ENCODE peak calls at places on chromosomes 6 and 20, in six cellular contexts. E, H, G, N, O and M are unnamed samples.

GRCh38 chr6:7257521-7258230 is 55.3 kb downstream of the SSR1 start:
- DNase-seq in E (no peak), H (no peak), G (no peak), N (no peak), O (no peak), M (no peak)

GRCh38 chr6:113824411-113824810 is 32.7 kb upstream of the MARCKS start:
- DNase-seq in E (no peak), H (no peak), G (no peak), N (no peak), O (no peak), M (no peak)

GRCh38 chr6:54586251-54586650 is 260.3 kb upstream of the FAM83B start:
- DNase-seq in E (no peak), H (no peak), G (no peak), N (no peak), O (no peak), M (no peak)

GRCh38 chr6:144756469-144756868 is 471.3 kb downstream of the UTRN start:
- DNase-seq in E (no peak), H (no peak), G (no peak), N (no peak), O (no peak), M (no peak)

GRCh38 chr20:46784450-46785127 is 75.1 kb downstream of the SLC2A10 start:
- DNase-seq in E (no peak), H (no peak), G (no peak), N (no peak), O (no peak), M (peak; percentile 18)

GRCh38 chr6:113630738-113631535 is 226.2 kb upstream of the MARCKS start:
- DNase-seq in E (peak; percentile 52), H (no peak), G (no peak), N (no peak), O (no peak), M (peak; percentile 22)

GRCh38 chr6:135722182-135722581 is 129.3 kb upstream of the PDE7B start:
- DNase-seq in E (no peak), H (no peak), G (no peak), N (no peak), O (no peak), M (peak; percentile 16)

GRCh38 chr6:136408205-136408604 is 118.6 kb upstream of the BCLAF1 start:
- DNase-seq in E (no peak), H (no peak), G (no peak), N (no peak), O (no peak), M (peak; percentile 9)

GRCh38 chr6:11042750-11043551 is 1.2 kb downstream of the ELOVL2 start:
- DNase-seq in E (peak; percentile 37), H (no peak), G (no peak), N (no peak), O (no peak), M (no peak)

GRCh38 chr6:115618311-115618710 is 442.4 kb downstream of the FRK start:
- DNase-seq in E (no peak), H (no peak), G (no peak), N (no peak), O (no peak), M (no peak)

GRCh38 chr6:87682310-87682709 is 19.7 kb downstream of the AKIRIN2 start:
- DNase-seq in E (no peak), H (no peak), G (no peak), N (no peak), O (no peak), M (peak; percentile 49)

GRCh38 chr20:2261105-2261504 is 34.7 kb upstream of the TGM3 start:
- DNase-seq in E (no peak), H (no peak), G (no peak), N (no peak), O (no peak), M (no peak)

GRCh38 chr20:17885544-17885943 is 83.0 kb downstream of the SNX5 start:
- DNase-seq in E (no peak), H (no peak), G (no peak), N (no peak), O (no peak), M (no peak)

DNA sequence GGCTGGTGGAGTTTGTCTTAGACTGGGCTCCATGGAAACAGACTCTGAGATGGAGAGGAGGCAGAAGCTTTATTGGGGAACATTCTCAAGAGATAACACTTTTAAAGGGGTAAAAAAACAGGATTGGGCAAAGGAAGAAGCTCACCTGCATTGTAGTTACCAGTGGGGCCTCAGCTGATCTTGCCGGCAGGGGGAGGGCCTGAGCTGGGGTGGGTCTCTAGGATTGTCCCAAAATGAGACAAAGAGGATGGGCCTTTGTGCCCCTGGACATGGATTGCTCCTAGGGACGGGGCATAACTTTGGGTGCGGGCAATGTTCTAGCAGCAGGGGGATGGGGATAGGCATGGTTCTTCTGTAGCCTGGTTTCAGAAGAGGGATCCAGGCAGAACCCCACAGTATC is 12.5 kb downstream of the SGK2 start:
- DNase-seq in E (no peak), H (no peak), G (no peak), N (no peak), O (no peak), M (no peak)
- TF ChIP-seq CTCF in E (peak; percentile 18), H (no peak), G (no peak), N (no peak), O (no peak), M (peak; percentile 23)

GRCh38 chr6:75286955-75287354 is 2.4 kb upstream of the TMEM30A start:
- DNase-seq in E (no peak), H (no peak), G (no peak), N (no peak), O (no peak), M (no peak)

GRCh38 chr6:75284285-75285155 is at the start of gene TMEM30A:
- DNase-seq in E (peak; percentile 95), H (peak; percentile 95), G (peak; percentile 99), N (peak; percentile 98), O (peak; percentile 96), M (peak; percentile 99)

GRCh38 chr6:75283907-75284284 is 696 bp downstream of the TMEM30A start:
- DNase-seq in E (no peak), H (no peak), G (no peak), N (no peak), O (no peak), M (no peak)

GRCh38 chr6:75287424-75287823 is 2.8 kb upstream of the TMEM30A start:
- DNase-seq in E (no peak), H (no peak), G (no peak), N (no peak), O (no peak), M (no peak)

DNA sequence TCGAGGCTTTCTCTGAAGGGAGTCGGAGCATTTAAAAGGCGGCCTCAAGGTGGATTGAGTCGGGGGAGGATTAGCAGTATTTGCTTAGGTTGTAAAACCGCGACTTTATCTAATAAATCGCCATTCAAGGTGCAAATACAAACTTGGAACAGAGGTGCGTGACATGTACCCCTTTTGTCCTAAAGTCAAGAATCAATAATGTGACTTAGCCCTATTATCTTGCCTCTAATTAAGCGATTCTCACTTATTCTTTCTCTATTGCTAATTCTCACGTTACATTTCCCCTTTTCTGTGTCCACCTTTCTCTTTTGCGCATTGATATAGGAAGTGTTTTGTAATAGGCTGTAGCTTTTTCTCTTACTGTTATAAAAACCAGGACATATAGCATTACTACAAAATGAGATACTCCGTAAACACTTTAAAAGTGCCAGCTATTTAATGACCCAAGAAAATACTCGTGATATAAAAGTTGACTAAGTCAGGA is 606 bp upstream of the TMEM30A start:
- DNase-seq in E (peak; percentile 32), H (no peak), G (no peak), N (no peak), O (no peak), M (no peak)
- TF ChIP-seq CTCF in E (no peak), H (no peak), G (no peak), N (no peak), O (no peak), M (no peak)

DNA sequence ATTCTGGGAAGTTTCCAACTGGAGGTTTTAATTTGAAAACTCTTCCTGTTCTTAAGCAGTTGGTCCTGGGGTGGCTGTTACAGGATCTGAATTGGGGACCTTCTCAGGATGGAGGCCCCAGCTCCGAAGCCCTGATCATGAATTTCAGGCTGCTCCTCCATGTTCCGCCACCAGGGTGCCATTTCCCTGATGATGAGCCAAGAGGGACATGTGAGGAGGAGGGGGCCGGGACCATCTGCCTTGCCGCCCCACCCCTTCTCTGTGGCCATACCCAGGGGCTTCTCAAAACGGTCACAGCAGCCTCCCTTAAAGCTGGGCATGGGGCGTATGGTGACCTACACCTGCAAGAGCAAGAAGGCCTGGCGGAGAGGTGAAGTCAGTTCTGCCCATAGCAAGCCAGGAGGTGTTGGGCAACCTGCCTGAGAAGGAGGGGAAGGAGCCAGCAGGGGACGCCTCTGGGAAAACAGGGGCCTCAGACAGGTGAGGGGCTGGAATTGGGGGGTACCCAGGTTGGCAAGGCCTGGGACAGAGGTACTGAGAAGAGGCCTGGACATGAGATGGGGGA is 3.6 kb upstream of the BAK1 start:
- DNase-seq in E (no peak), H (peak; percentile 63), G (no peak), N (peak; percentile 72), O (no peak), M (no peak)
- TF ChIP-seq CTCF in E (no peak), H (peak; percentile 58), G (no peak), N (peak; percentile 66), O (no peak), M (peak; percentile 69)

DNA sequence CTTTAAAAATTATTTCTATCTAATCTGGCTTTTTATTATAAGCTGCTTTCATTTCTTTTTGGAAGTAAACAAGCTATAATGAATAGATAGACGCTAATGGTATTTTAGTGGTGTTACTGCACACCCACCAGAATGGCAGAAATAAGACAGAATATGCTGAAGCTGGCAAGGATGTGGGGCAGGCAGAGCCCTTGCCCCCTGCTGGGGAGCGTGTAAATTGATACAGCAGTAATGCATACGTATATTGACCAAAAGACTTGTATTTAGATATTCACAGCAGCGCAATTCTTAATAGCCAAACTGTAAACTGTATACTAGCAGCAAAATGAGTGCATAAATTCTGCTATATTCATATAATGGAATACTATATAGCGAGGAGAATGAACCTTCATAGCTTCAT is 35.3 kb downstream of the TMEM181 start:
- DNase-seq in E (no peak), H (no peak), G (no peak), N (no peak), O (no peak), M (no peak)
- TF ChIP-seq CTCF in E (no peak), H (peak; percentile 41), G (no peak), N (peak; percentile 29), O (no peak), M (peak; percentile 61)

DNA sequence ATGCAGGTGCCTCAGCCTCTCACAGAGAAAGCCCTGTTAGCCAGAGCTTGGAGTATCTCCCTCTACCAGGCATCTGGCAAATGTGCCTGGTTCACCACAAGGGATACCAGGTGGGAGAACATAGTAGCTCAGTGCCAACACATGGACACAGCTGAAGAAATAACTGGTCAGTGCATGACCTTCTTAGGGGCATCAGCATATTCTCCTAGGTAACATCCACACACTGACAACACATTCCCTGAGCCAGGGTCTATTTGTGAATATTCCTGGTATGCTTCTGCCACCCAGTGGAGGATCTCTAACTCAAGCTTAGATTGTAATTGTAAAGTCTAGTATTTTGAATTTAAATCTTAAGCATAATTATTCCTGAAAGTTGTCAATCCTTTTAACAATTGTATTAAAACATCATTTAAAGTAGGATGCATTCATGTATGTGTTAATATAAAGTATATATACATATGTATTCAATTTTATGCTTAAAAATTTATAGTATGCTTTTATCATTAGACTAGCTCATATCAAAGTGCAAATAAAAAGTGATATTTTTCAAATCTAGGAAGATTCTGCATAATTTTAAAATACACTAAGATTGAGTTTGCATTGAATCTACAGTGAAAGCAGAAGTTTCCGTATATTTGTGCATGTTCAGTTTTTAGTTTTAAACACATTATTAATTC is 45.3 kb upstream of the COL21A1 start:
- DNase-seq in E (peak; percentile 12), H (peak; percentile 40), G (no peak), N (no peak), O (no peak), M (peak; percentile 41)
- TF ChIP-seq CTCF in E (no peak), H (peak; percentile 65), G (peak; percentile 57), N (peak; percentile 51), O (peak; percentile 46), M (peak; percentile 82)

GRCh38 chr20:11376998-11377397 is 540.7 kb upstream of the BTBD3 start:
- DNase-seq in E (no peak), H (no peak), G (no peak), N (no peak), O (no peak), M (no peak)
- TF ChIP-seq CTCF in E (no peak), H (no peak), G (no peak), N (no peak), O (no peak), M (no peak)